ENCODE peak calls at places on chromosomes 5 and 9, in eight cellular contexts. One of them, this sample, is unnamed. For H3K27me3, the result is how much of the 10 kb centered on the place peaks cover.

GRCh38 chr9:23686257-23686656 is 139.8 kb downstream of the ELAVL2 start:
- DNase-seq in DND-41: no peak
- DNase-seq in dorsolateral prefrontal cortex: no peak
- DNase-seq in SJCRH30: peak
- DNase-seq in aorta: no peak
- DNase-seq in GM23248: no peak
- DNase-seq in BJ: no peak
- DNase-seq in body of pancreas: no peak
- DNase-seq in this sample: no peak

GRCh38 chr9:37200572-37201005 is 80.2 kb downstream of the ZCCHC7 start:
- DNase-seq in aorta: no peak
- DNase-seq in GM23248: peak
- DNase-seq in dorsolateral prefrontal cortex: no peak
- DNase-seq in SJCRH30: peak
- DNase-seq in BJ: no peak
- DNase-seq in DND-41: no peak
- DNase-seq in body of pancreas: no peak
- DNase-seq in this sample: no peak

GRCh38 chr5:133460172-133460758 is 152.1 kb downstream of the FSTL4 start:
- DNase-seq in SJCRH30: peak
- DNase-seq in dorsolateral prefrontal cortex: no peak
- DNase-seq in BJ: no peak
- DNase-seq in DND-41: peak
- DNase-seq in aorta: no peak
- DNase-seq in GM23248: peak
- DNase-seq in body of pancreas: no peak
- DNase-seq in this sample: peak

GRCh38 chr9:33818167-33818831 is 1.3 kb downstream of the UBE2R2 start:
- DNase-seq in BJ: no peak
- DNase-seq in DND-41: peak
- DNase-seq in dorsolateral prefrontal cortex: peak
- DNase-seq in GM23248: no peak
- DNase-seq in SJCRH30: peak
- DNase-seq in aorta: no peak
- DNase-seq in body of pancreas: no peak
- DNase-seq in this sample: no peak

GRCh38 chr5:145829708-145830361 is 5.3 kb downstream of the PRELID2 start:
- DNase-seq in dorsolateral prefrontal cortex: no peak
- DNase-seq in SJCRH30: no peak
- DNase-seq in aorta: no peak
- DNase-seq in body of pancreas: peak
- DNase-seq in BJ: no peak
- DNase-seq in DND-41: no peak
- DNase-seq in GM23248: no peak
- DNase-seq in this sample: no peak

GRCh38 chr5:143244990-143245389 is 158.5 kb downstream of the NR3C1 start:
- DNase-seq in SJCRH30: no peak
- DNase-seq in BJ: no peak
- DNase-seq in aorta: no peak
- DNase-seq in DND-41: no peak
- DNase-seq in body of pancreas: no peak
- DNase-seq in dorsolateral prefrontal cortex: no peak
- DNase-seq in GM23248: peak
- DNase-seq in this sample: no peak

GRCh38 chr5:170312666-170313065 is 15.1 kb upstream of the LCP2 start:
- DNase-seq in aorta: no peak
- DNase-seq in DND-41: no peak
- DNase-seq in BJ: no peak
- DNase-seq in body of pancreas: no peak
- DNase-seq in SJCRH30: peak
- DNase-seq in dorsolateral prefrontal cortex: no peak
- DNase-seq in GM23248: peak
- DNase-seq in this sample: no peak

GRCh38 chr5:91074615-91075014 is 308.5 kb downstream of the ARRDC3 start:
- DNase-seq in SJCRH30: no peak
- DNase-seq in GM23248: peak
- DNase-seq in dorsolateral prefrontal cortex: no peak
- DNase-seq in aorta: no peak
- DNase-seq in body of pancreas: no peak
- DNase-seq in DND-41: no peak
- DNase-seq in BJ: peak
- DNase-seq in this sample: no peak

GRCh38 chr5:41649659-41650058 is 139.3 kb upstream of the PLCXD3 start:
- DNase-seq in dorsolateral prefrontal cortex: no peak
- DNase-seq in body of pancreas: no peak
- DNase-seq in aorta: no peak
- DNase-seq in GM23248: peak
- DNase-seq in SJCRH30: no peak
- DNase-seq in BJ: no peak
- DNase-seq in DND-41: no peak
- DNase-seq in this sample: no peak

DNA sequence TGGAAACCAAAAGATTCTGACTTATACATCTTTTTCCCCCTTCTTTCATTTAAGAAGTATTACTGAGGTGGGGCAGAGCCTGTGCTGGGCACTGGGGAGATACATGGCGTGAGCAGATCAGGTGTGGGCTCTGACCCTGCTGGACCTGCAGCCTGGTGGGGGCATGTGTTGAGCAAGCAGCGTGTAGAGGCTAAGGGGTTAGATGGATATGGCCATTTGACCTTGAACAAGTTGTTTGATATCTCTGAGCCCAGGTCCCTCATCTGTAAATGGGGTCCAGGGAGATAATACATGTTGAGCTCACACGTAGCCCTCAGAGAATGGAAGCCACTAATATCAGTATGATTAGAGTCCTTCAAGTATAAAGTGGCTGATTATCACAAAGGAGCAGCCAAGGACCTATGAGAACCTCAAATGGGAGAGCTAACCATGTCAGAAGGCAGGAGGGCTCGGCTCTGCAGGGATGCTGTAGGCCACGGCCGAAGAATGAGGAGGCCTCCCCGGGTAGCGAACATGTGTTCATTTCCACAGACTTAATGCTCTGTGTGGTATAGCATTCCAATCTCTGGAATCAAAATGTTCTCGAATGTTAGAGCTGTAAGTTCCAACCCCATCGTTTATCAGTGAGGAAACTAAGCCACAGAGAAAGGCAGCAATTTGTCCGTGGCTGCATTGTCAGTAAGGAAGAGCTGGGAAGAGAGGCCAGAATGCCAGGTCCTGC is 15.4 kb upstream of the ANGPTL2 start:
- DNase-seq in BJ: no peak
- DNase-seq in SJCRH30: no peak
- DNase-seq in body of pancreas: no peak
- DNase-seq in DND-41: no peak
- DNase-seq in GM23248: no peak
- DNase-seq in aorta: peak
- DNase-seq in dorsolateral prefrontal cortex: no peak
- DNase-seq in this sample: no peak
- H3K27me3 ChIP-seq in BJ: under half
- H3K27me3 ChIP-seq in SJCRH30: under half
- H3K27me3 ChIP-seq in body of pancreas: under half
- H3K27me3 ChIP-seq in DND-41: under half
- H3K27me3 ChIP-seq in GM23248: under half
- H3K27me3 ChIP-seq in aorta: under half
- H3K27me3 ChIP-seq in dorsolateral prefrontal cortex: under half
- H3K27me3 ChIP-seq in this sample: under half

GRCh38 chr5:115320515-115320914 is 24.1 kb upstream of the CCDC112 start:
- DNase-seq in DND-41: no peak
- DNase-seq in body of pancreas: no peak
- DNase-seq in BJ: no peak
- DNase-seq in dorsolateral prefrontal cortex: no peak
- DNase-seq in aorta: no peak
- DNase-seq in GM23248: no peak
- DNase-seq in SJCRH30: no peak
- DNase-seq in this sample: no peak

GRCh38 chr5:115319007-115319406 is 22.6 kb upstream of the CCDC112 start:
- DNase-seq in body of pancreas: no peak
- DNase-seq in SJCRH30: no peak
- DNase-seq in dorsolateral prefrontal cortex: no peak
- DNase-seq in DND-41: no peak
- DNase-seq in GM23248: no peak
- DNase-seq in aorta: no peak
- DNase-seq in BJ: no peak
- DNase-seq in this sample: no peak

GRCh38 chr5:115324021-115324420 is 27.6 kb upstream of the CCDC112 start:
- DNase-seq in body of pancreas: no peak
- DNase-seq in GM23248: peak
- DNase-seq in DND-41: no peak
- DNase-seq in BJ: no peak
- DNase-seq in dorsolateral prefrontal cortex: no peak
- DNase-seq in aorta: no peak
- DNase-seq in SJCRH30: peak
- DNase-seq in this sample: no peak

GRCh38 chr5:115322729-115323128 is 26.3 kb upstream of the CCDC112 start:
- DNase-seq in aorta: no peak
- DNase-seq in dorsolateral prefrontal cortex: no peak
- DNase-seq in GM23248: no peak
- DNase-seq in SJCRH30: no peak
- DNase-seq in DND-41: no peak
- DNase-seq in BJ: no peak
- DNase-seq in body of pancreas: no peak
- DNase-seq in this sample: no peak

GRCh38 chr5:115321309-115321708 is 24.9 kb upstream of the CCDC112 start:
- DNase-seq in DND-41: no peak
- DNase-seq in SJCRH30: no peak
- DNase-seq in dorsolateral prefrontal cortex: no peak
- DNase-seq in aorta: no peak
- DNase-seq in body of pancreas: no peak
- DNase-seq in BJ: no peak
- DNase-seq in GM23248: peak
- DNase-seq in this sample: no peak
- H3K27me3 ChIP-seq in DND-41: under half
- H3K27me3 ChIP-seq in SJCRH30: under half
- H3K27me3 ChIP-seq in dorsolateral prefrontal cortex: under half
- H3K27me3 ChIP-seq in aorta: under half
- H3K27me3 ChIP-seq in body of pancreas: under half
- H3K27me3 ChIP-seq in BJ: under half
- H3K27me3 ChIP-seq in GM23248: under half
- H3K27me3 ChIP-seq in this sample: under half

DNA sequence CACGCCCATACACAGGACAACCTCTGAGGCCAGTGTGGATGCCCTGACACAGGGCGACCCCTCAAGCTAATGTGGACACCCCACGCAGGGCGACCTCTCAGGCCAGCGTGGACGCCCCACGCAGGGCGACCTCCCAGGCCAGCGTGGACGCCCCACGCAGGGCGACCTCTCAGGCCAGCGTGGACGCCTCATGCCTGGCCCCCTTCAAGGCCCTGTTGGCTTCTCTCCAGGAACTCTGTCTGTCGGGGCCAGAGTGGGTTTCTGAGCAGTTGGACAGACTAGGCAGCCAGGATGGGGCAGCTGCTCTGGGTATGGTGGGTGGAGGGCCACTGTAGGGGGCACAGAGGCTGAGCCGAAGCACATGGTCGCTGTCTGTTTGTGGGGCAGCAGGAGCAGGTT is 47.4 kb downstream of the LMX1B start:
- DNase-seq in SJCRH30: no peak
- DNase-seq in body of pancreas: no peak
- DNase-seq in dorsolateral prefrontal cortex: no peak
- DNase-seq in DND-41: no peak
- DNase-seq in aorta: no peak
- DNase-seq in GM23248: no peak
- DNase-seq in BJ: no peak
- DNase-seq in this sample: no peak
- H3K27me3 ChIP-seq in SJCRH30: under half
- H3K27me3 ChIP-seq in body of pancreas: under half
- H3K27me3 ChIP-seq in dorsolateral prefrontal cortex: under half
- H3K27me3 ChIP-seq in DND-41: under half
- H3K27me3 ChIP-seq in aorta: under half
- H3K27me3 ChIP-seq in GM23248: under half
- H3K27me3 ChIP-seq in BJ: under half
- H3K27me3 ChIP-seq in this sample: under half

DNA sequence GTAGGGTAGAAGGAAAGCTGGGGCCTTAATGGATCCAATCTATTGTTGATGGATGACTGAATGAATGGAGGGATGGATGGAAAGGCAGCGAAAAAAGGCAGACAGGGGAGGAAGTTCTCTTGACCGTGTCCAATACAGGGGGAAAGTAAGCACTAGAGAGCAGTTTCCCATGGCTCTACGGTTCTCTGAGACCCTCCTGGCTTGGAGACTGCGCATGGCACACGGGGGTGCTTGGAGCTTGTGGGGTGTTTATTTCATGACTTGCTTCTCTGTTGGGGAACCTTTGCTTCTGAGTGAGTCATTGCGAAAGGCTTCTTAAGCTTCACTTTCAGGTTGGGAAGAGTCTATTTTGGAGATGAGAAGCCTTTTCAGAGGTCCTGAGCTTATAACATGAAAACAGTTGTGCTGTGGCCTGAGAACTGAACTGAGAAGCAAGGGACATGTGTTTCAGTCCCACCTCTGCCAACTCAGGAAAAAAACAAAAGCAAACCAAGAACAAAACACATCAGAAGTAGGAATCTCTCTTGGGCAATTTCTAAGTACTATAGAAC is 12.8 kb upstream of the TEX48 start:
- DNase-seq in dorsolateral prefrontal cortex: no peak
- DNase-seq in aorta: no peak
- DNase-seq in BJ: no peak
- DNase-seq in DND-41: no peak
- DNase-seq in SJCRH30: no peak
- DNase-seq in GM23248: peak
- DNase-seq in body of pancreas: no peak
- DNase-seq in this sample: no peak
- H3K27me3 ChIP-seq in dorsolateral prefrontal cortex: under half
- H3K27me3 ChIP-seq in aorta: under half
- H3K27me3 ChIP-seq in BJ: under half
- H3K27me3 ChIP-seq in DND-41: under half
- H3K27me3 ChIP-seq in SJCRH30: under half
- H3K27me3 ChIP-seq in GM23248: under half
- H3K27me3 ChIP-seq in body of pancreas: under half
- H3K27me3 ChIP-seq in this sample: under half

GRCh38 chr5:178419196-178419595 is 171.0 kb downstream of the COL23A1 start:
- DNase-seq in GM23248: no peak
- DNase-seq in dorsolateral prefrontal cortex: no peak
- DNase-seq in aorta: peak
- DNase-seq in DND-41: no peak
- DNase-seq in body of pancreas: no peak
- DNase-seq in BJ: no peak
- DNase-seq in SJCRH30: no peak
- DNase-seq in this sample: no peak

GRCh38 chr5:178421128-178421527 is 169.1 kb downstream of the COL23A1 start:
- DNase-seq in DND-41: no peak
- DNase-seq in GM23248: no peak
- DNase-seq in dorsolateral prefrontal cortex: no peak
- DNase-seq in BJ: no peak
- DNase-seq in SJCRH30: no peak
- DNase-seq in aorta: no peak
- DNase-seq in body of pancreas: no peak
- DNase-seq in this sample: no peak

GRCh38 chr5:178418471-178419010 is 171.7 kb downstream of the COL23A1 start:
- DNase-seq in body of pancreas: no peak
- DNase-seq in BJ: no peak
- DNase-seq in SJCRH30: no peak
- DNase-seq in dorsolateral prefrontal cortex: no peak
- DNase-seq in aorta: peak
- DNase-seq in GM23248: no peak
- DNase-seq in DND-41: no peak
- DNase-seq in this sample: peak

GRCh38 chr5:178420424-178420823 is 169.8 kb downstream of the COL23A1 start:
- DNase-seq in dorsolateral prefrontal cortex: no peak
- DNase-seq in aorta: no peak
- DNase-seq in GM23248: no peak
- DNase-seq in DND-41: no peak
- DNase-seq in SJCRH30: no peak
- DNase-seq in body of pancreas: no peak
- DNase-seq in BJ: no peak
- DNase-seq in this sample: no peak

GRCh38 chr5:178419651-178420050 is 170.5 kb downstream of the COL23A1 start:
- DNase-seq in dorsolateral prefrontal cortex: no peak
- DNase-seq in BJ: no peak
- DNase-seq in GM23248: no peak
- DNase-seq in aorta: peak
- DNase-seq in SJCRH30: no peak
- DNase-seq in body of pancreas: no peak
- DNase-seq in DND-41: no peak
- DNase-seq in this sample: no peak
- H3K27me3 ChIP-seq in dorsolateral prefrontal cortex: under half
- H3K27me3 ChIP-seq in BJ: under half
- H3K27me3 ChIP-seq in GM23248: under half
- H3K27me3 ChIP-seq in aorta: under half
- H3K27me3 ChIP-seq in SJCRH30: under half
- H3K27me3 ChIP-seq in body of pancreas: under half
- H3K27me3 ChIP-seq in DND-41: under half
- H3K27me3 ChIP-seq in this sample: under half

This sample was measured in WERI-Rb-1.